ENCODE peak calls at places on chromosome 7, in seven cellular contexts. R is GM12891, A is SK-N-SH, B is GM12878, O is K562, D is H1, X is HepG2. V is an unnamed sample.

GRCh38 chr7:108717771-108718170 is 148.1 kb downstream of the DNAJB9 start:
- DNase-seq in R (no peak), A (no peak), D (no peak), B (no peak), O (no peak), X (no peak), V (no peak)

GRCh38 chr7:129351320-129351719 is 82.9 kb upstream of the STRIP2 start:
- DNase-seq in D (no peak), A (no peak), B (no peak), R (no peak), X (no peak), O (no peak), V (no peak)

GRCh38 chr7:35624299-35625186 is 70.4 kb downstream of the HERPUD2 start:
- DNase-seq in O (peak), R (peak), A (peak), X (peak), D (peak), B (no peak), V (peak)

GRCh38 chr7:27099839-27100225 is 2.7 kb downstream of the HOXA2 start:
- DNase-seq in A (no peak), O (no peak), D (no peak), B (no peak), R (no peak), X (no peak), V (no peak)

GRCh38 chr7:37916017-37916672 is 472 bp downstream of the SFRP4 start:
- DNase-seq in A (peak), X (no peak), O (no peak), B (no peak), R (no peak), D (no peak), V (no peak)

GRCh38 chr7:2717293-2717904 is 29.4 kb downstream of the AMZ1 start:
- DNase-seq in A (peak), B (no peak), D (no peak), X (no peak), O (peak), R (peak), V (no peak)

GRCh38 chr7:16934947-16935742 is 53.4 kb upstream of the AGR3 start:
- DNase-seq in O (no peak), R (no peak), X (no peak), D (no peak), A (no peak), B (no peak), V (no peak)

GRCh38 chr7:94392391-94392782 is 2.3 kb upstream of the COL1A2 start:
- DNase-seq in B (no peak), D (no peak), O (no peak), R (no peak), X (no peak), A (no peak), V (no peak)

GRCh38 chr7:18727094-18727870 is 231.7 kb downstream of the HDAC9 start:
- DNase-seq in O (no peak), A (no peak), D (no peak), R (no peak), B (no peak), X (no peak), V (no peak)

GRCh38 chr7:80851896-80852476 is 66.9 kb downstream of the SEMA3C start:
- DNase-seq in D (no peak), O (no peak), R (no peak), X (peak), B (no peak), A (no peak), V (no peak)

GRCh38 chr7:29281782-29282541 is 87.4 kb downstream of the CHN2 start:
- DNase-seq in O (no peak), R (no peak), D (no peak), X (peak), B (no peak), A (peak), V (no peak)

GRCh38 chr7:2821842-2822507 is 22.1 kb downstream of the GNA12 start:
- DNase-seq in X (no peak), R (no peak), A (no peak), O (no peak), D (no peak), B (no peak), V (no peak)

GRCh38 chr7:131893627-131894345 is 337.4 kb upstream of the PODXL start:
- DNase-seq in D (no peak), X (no peak), A (no peak), B (no peak), O (no peak), R (no peak), V (no peak)

GRCh38 chr7:84939442-84939841 is 247.4 kb downstream of the SEMA3D start:
- DNase-seq in R (no peak), B (no peak), X (no peak), O (no peak), A (no peak), D (no peak), V (no peak)

GRCh38 chr7:158963780-158964222 is 107.4 kb downstream of the DYNC2I1 start:
- DNase-seq in D (no peak), X (peak), R (no peak), B (no peak), A (no peak), O (no peak), V (no peak)

GRCh38 chr7:98234429-98235147 is 17.4 kb downstream of the TECPR1 start:
- DNase-seq in X (no peak), B (no peak), O (no peak), A (no peak), D (no peak), R (no peak), V (no peak)

GRCh38 chr7:13989138-13989943 is at the start of gene ETV1:
- DNase-seq in A (peak), R (no peak), O (peak), B (no peak), X (peak), D (peak), V (no peak)

GRCh38 chr7:30659312-30659711 is 22.9 kb downstream of the CRHR2 start:
- DNase-seq in O (no peak), X (no peak), A (no peak), B (no peak), D (no peak), R (no peak), V (no peak)

GRCh38 chr7:54709283-54709682 is 49.7 kb downstream of the SEC61G start:
- DNase-seq in D (no peak), O (no peak), X (no peak), R (no peak), A (no peak), B (no peak), V (no peak)
- TF ChIP-seq TAF1 in D (no peak), O (no peak), X (no peak), R (no peak), A (no peak), B (no peak), V (no peak)

GRCh38 chr7:22561356-22561755 is 61.4 kb upstream of the STEAP1B start:
- DNase-seq in B (no peak), O (no peak), D (peak), X (peak), R (no peak), A (no peak), V (no peak)
- TF ChIP-seq POLR2AphosphoS5 in B (no peak), O (no peak), D (peak), X (no peak), R (no peak), A (peak), V (no peak)

GRCh38 chr7:5423844-5424688 is 432 bp upstream of the TNRC18 start:
- DNase-seq in D (peak), A (peak), B (no peak), R (no peak), O (peak), X (peak), V (no peak)

GRCh38 chr7:5423272-5423843 is at the start of gene TNRC18:
- DNase-seq in B (no peak), O (peak), D (no peak), A (peak), X (no peak), R (no peak), V (no peak)

GRCh38 chr7:5420841-5421625 is 2.6 kb downstream of the TNRC18 start:
- DNase-seq in X (no peak), R (no peak), B (no peak), D (no peak), A (peak), O (no peak), V (no peak)

GRCh38 chr7:5421626-5422323 is 1.9 kb downstream of the TNRC18 start:
- DNase-seq in A (peak), O (no peak), D (no peak), R (no peak), X (peak), B (no peak), V (no peak)

GRCh38 chr7:5422324-5423271 is 1.0 kb downstream of the TNRC18 start:
- DNase-seq in O (peak), R (no peak), X (peak), D (no peak), B (no peak), A (peak), V (no peak)
- TF ChIP-seq TAF1 in O (peak), R (no peak), X (peak), D (no peak), B (no peak), A (peak), V (no peak)

GRCh38 chr7:646951-647350 is 79.5 kb upstream of the DNAAF5 start:
- DNase-seq in O (no peak), D (no peak), R (no peak), X (no peak), B (no peak), A (no peak), V (no peak)

GRCh38 chr7:641269-641671 is 85.2 kb upstream of the DNAAF5 start:
- DNase-seq in X (no peak), B (no peak), A (no peak), R (no peak), D (no peak), O (peak), V (no peak)

GRCh38 chr7:645606-646005 is 80.9 kb upstream of the DNAAF5 start:
- DNase-seq in A (no peak), X (no peak), D (no peak), R (no peak), O (no peak), B (no peak), V (no peak)

GRCh38 chr7:641966-642365 is 84.5 kb upstream of the DNAAF5 start:
- DNase-seq in D (no peak), X (no peak), O (no peak), B (no peak), R (no peak), A (no peak), V (no peak)

DNA sequence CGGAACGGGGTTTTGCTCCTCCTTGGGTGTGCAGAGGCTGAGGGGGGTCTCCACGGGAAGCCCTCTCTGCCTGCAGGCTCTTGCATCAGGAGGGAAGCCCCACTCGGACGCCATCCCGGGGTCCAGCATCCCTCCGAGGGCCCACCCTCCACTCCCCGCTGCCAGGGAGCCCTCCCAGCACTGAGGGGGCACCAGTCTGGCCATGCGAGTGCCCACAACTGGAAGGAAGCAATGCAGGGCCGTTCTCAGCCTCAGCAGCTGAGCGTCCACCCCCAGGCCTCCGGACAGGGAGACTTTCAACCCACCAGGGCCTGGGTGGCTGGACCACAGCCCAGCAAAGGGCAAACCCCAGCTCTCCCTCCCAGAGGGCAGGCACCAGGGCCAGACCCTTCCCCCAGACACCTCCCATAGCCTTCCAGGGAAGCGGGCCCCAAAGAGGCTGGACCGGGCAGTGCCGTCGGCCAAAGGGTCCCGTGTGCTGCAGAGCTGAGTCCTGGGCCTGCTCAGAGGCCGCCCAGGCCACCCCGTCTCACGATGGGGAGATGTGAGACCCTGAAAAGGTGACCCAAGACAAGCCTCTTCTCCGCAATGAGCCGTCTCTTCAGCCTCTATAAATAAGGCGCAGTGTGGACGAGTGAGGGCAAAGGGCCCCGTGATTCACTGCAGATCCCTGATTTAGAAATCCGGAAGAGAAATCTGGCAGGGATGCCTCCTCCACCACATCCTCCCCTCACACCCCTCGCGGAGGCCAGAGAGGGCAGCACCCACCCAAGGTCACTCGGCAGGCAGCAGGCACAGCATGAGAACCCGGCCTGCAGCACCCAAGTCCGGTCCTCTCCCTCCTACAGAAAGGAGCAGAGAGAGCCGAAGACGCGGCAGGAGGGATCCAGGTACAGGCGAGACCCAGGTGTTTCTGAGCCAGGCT is 81.9 kb upstream of the DNAAF5 start:
- DNase-seq in B (no peak), R (no peak), X (no peak), O (no peak), D (no peak), A (no peak), V (no peak)
- TF ChIP-seq POLR2AphosphoS5 in B (no peak), R (no peak), X (no peak), O (no peak), D (no peak), A (no peak), V (no peak)

DNA sequence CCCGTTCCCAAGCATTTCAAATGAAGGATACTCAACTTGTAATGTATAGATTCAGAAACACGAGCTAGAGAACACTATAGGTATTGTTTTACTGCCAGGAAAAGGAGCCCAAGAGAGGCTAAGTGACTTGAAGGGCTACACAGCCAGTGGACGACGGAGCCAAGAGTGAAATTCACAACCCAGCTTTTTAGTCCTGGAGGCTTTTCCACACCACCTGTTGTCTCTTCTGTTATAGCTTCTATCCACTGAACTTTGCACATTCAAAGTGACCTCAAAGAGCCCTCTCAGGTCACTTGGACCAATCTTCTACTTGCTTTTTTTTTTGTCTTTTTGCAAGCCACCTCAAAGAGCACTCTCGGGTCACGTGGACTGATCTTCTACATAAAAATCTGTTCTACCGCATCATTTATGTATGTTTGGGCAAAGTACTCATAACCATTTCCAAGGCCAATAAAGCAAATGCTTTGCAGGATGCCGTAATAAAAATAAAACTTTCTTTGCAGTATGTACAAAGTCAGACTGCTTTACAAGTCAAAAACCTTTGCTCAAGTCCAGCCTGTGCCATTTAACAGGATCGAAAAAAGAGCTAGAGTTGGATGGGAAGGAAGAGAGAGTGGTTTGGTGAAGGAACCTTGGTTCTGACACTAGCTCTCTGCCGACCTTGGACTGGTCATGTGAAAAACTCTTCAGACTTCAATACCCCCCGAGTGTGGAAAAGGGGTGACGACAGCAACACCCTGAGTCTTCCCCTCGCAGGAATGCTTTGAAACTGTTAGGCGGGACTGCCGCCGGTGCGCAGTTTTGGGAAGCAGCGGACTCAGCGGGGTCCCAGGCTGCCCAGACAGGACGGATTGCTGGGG is 821 bp downstream of the SLC35B4 start:
- DNase-seq in R (no peak), B (no peak), A (peak), O (peak), X (no peak), D (no peak), V (no peak)
- TF ChIP-seq TAF1 in R (no peak), B (no peak), A (no peak), O (no peak), X (no peak), D (no peak), V (no peak)

DNA sequence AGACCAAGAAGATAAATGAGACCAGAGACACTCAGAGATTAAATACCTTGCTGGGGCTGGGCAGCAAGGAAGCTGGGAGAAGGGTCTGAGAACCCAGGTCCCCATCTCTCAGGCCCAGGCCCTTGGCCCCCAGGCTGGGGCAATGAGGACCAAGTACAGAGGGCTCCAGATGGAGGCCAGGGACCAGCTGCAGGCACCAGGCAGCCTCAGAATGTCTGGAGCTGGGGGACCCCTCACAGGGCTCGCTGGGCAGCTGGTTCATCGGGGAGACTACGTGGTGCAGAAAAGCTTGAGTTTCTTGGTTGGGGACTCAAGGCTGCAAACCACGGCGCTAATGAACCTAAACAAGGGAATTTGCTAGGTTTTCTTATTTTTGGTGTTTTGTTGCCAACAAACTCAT is 75.6 kb downstream of the PRKAG2 start:
- DNase-seq in D (no peak), A (no peak), O (no peak), B (no peak), R (no peak), X (no peak), V (no peak)
- TF ChIP-seq POLR2AphosphoS5 in D (no peak), A (no peak), O (no peak), B (no peak), R (no peak), X (no peak), V (no peak)

DNA sequence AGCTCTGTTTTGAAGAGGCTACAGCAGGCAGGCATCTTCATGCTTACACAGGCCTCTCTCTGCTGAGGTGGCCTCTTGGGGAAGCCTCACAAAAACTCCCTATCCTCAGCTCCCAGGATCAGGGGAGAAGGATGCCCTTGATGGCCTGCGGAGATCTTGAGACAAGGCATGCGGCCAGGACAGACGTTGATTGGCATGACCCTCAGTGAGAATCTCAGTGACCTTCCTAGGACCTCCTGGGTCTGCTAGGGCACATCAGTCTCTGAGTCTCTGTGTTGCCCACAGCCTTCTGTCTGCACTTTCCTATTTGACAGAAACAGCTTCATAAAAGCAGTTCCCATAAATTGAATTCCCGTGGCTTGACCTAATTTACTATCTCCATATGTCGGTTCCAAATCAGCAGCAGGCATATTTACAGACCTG is 1005.8 kb upstream of the C7orf33 start:
- DNase-seq in D (no peak), R (no peak), B (no peak), X (no peak), A (peak), O (no peak), V (no peak)
- TF ChIP-seq TAF1 in D (no peak), R (no peak), B (no peak), X (no peak), A (no peak), O (no peak), V (no peak)